ENCODE peak calls at places on chromosomes 5 and 9, in four cellular contexts. B is lung, G is epithelial cell of esophagus, T is brain microvascular endothelial cell. F is an unnamed sample.

GRCh38 chr9:109918359-109919163 is 138.6 kb downstream of the PALM2AKAP2 start:
- DNase-seq in B (no peak), G (no peak), T (no peak), F (peak; percentile 75)

GRCh38 chr5:61732376-61732775 is 400.3 kb downstream of the ZSWIM6 start:
- DNase-seq in B (no peak), G (no peak), T (no peak), F (no peak)

GRCh38 chr9:134704499-134704898 is 62.9 kb downstream of the COL5A1 start:
- DNase-seq in B (no peak), G (no peak), T (no peak), F (peak; percentile 24)

GRCh38 chr5:66144799-66145390 is 795 bp downstream of the SREK1 start:
- DNase-seq in B (no peak), G (no peak), T (no peak), F (no peak)

GRCh38 chr9:83196946-83197345 is 134.0 kb upstream of the RASEF start:
- DNase-seq in B (no peak), G (peak; percentile 10), T (no peak), F (no peak)

GRCh38 chr5:157544623-157544989 is 31.0 kb downstream of the ADAM19 start:
- DNase-seq in B (no peak), G (no peak), T (no peak), F (no peak)

GRCh38 chr9:119998614-119999013 is 581.4 kb downstream of the CDK5RAP2 start:
- DNase-seq in B (no peak), G (no peak), T (no peak), F (no peak)

GRCh38 chr9:91724609-91725505 is 225.2 kb downstream of the ROR2 start:
- DNase-seq in B (no peak), G (no peak), T (no peak), F (no peak)

GRCh38 chr5:72364961-72365360 is 44.8 kb downstream of the PTCD2 start:
- DNase-seq in B (no peak), G (no peak), T (no peak), F (no peak)

GRCh38 chr5:52725065-52725746 is 62.5 kb upstream of the ITGA1 start:
- DNase-seq in B (peak; percentile 34), G (peak; percentile 95), T (peak; percentile 86), F (no peak)

GRCh38 chr9:90698874-90699440 is 56.3 kb upstream of the DIRAS2 start:
- DNase-seq in B (no peak), G (peak; percentile 46), T (no peak), F (no peak)

GRCh38 chr5:99706160-99706559 is 777.4 kb upstream of the CHD1 start:
- DNase-seq in B (no peak), G (no peak), T (no peak), F (no peak)

GRCh38 chr9:134099123-134099761 is 31.4 kb upstream of the BRD3 start:
- DNase-seq in B (peak; percentile 45), G (peak; percentile 65), T (peak; percentile 45), F (peak; percentile 56)

GRCh38 chr5:136023935-136024645 is 4.7 kb upstream of the TGFBI start:
- DNase-seq in B (no peak), G (no peak), T (no peak), F (peak; percentile 78)

GRCh38 chr5:140549237-140550144 is 2.0 kb downstream of the EIF4EBP3 start:
- DNase-seq in B (peak; percentile 74), G (peak; percentile 20), T (peak; percentile 11), F (peak; percentile 67)

GRCh38 chr9:136664799-136665082 is 2.0 kb downstream of the EGFL7 start:
- DNase-seq in B (no peak), G (no peak), T (no peak), F (no peak)
- H3K4me3 ChIP-seq in B (peak overlapping the region; percentile 76), G (no peak overlapping the region), T (no peak overlapping the region), F (no peak overlapping the region)

DNA sequence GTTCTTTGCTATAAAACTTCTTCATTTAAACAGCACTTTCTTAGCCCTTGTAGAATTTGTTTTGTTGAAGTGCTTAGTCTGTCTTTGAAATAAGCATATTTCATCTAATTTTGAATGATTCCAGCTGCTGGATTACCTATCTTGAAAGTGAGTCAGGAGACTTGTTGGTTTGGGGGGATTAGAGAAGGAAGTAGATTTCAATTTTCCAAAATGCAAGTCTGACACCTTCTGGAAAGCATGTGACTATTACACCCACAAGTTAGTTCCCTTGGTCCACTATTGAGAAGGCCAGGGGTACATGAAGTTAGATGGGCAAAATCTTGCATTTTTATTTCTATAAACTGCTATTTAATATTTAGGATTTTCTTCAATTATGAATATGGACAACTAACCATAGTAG is 96.4 kb upstream of the RANBP3L start:
- DNase-seq in B (no peak), G (peak; percentile 46), T (no peak), F (no peak)
- TF ChIP-seq CTCF in B (no peak), G (peak; percentile 50), T (peak; percentile 46), F (peak; percentile 42)

GRCh38 chr5:143431789-143432188 is 28.3 kb upstream of the NR3C1 start:
- DNase-seq in B (no peak), G (no peak), T (no peak), F (no peak)
- H3K4me3 ChIP-seq in B (no peak overlapping the region), G (no peak overlapping the region), T (no peak overlapping the region), F (no peak overlapping the region)

GRCh38 chr5:115637507-115637906 is 11.7 kb upstream of the TMED7 start:
- DNase-seq in B (no peak), G (no peak), T (no peak), F (peak; percentile 28)
- TF ChIP-seq CTCF in B (no peak), G (no peak), T (no peak), F (no peak)

GRCh38 chr5:177453852-177454396 is 7.3 kb downstream of the PRR7 start:
- DNase-seq in B (no peak), G (no peak), T (no peak), F (no peak)
- H3K4me3 ChIP-seq in B (no peak overlapping the region), G (peak overlapping the region; percentile 42), T (peak overlapping the region; percentile 31), F (peak overlapping the region; percentile 46)

GRCh38 chr9:69671904-69672827 is at the start of gene APBA1:
- DNase-seq in B (peak; percentile 39), G (peak; percentile 36), T (peak; percentile 10), F (peak; percentile 92)
- TF ChIP-seq CTCF in B (no peak), G (no peak), T (no peak), F (no peak)

GRCh38 chr5:95801961-95802360 is 20.6 kb downstream of the GLRX start:
- DNase-seq in B (no peak), G (no peak), T (no peak), F (no peak)
- H3K4me3 ChIP-seq in B (no peak overlapping the region), G (no peak overlapping the region), T (no peak overlapping the region), F (no peak overlapping the region)